ENCODE peak calls at places on chromosomes 5 and 9, in seven cellular contexts. O is CD8-positive, alpha-beta memory T cell; A is H1; C is foreskin keratinocyte; N is OCI-LY7; M is fibroblast of lung; T is pancreas. H is an unnamed sample.

GRCh38 chr5:107215581-107215980 is 455.2 kb downstream of the EFNA5 start:
- DNase-seq in C (peak), O (no peak), M (no peak), T (no peak), A (no peak), N (no peak), H (no peak)

GRCh38 chr9:90611121-90611520 is 31.5 kb downstream of the DIRAS2 start:
- DNase-seq in A (no peak), C (no peak), M (no peak), N (no peak), T (no peak), O (no peak), H (no peak)

GRCh38 chr5:147348046-147348445 is 113.2 kb downstream of the STK32A start:
- DNase-seq in C (peak), N (no peak), A (no peak), T (no peak), M (peak), O (no peak), H (peak)

GRCh38 chr9:75451505-75451904 is 363.2 kb downstream of the OSTF1 start:
- DNase-seq in A (no peak), C (no peak), N (no peak), O (no peak), T (no peak), M (no peak), H (no peak)

GRCh38 chr9:32378993-32379729 is 5.3 kb upstream of the ACO1 start:
- DNase-seq in T (peak), C (peak), O (peak), N (peak), A (no peak), M (peak), H (no peak)

GRCh38 chr5:66906021-66906420 is 290.6 kb downstream of the CD180 start:
- DNase-seq in C (no peak), A (no peak), M (no peak), T (no peak), O (no peak), N (no peak), H (no peak)

GRCh38 chr9:92738661-92739081 is 26.0 kb downstream of the BICD2 start:
- DNase-seq in T (no peak), M (no peak), O (no peak), N (no peak), C (peak), A (no peak), H (no peak)

GRCh38 chr9:470041-470781 is 255.5 kb downstream of the DOCK8 start:
- DNase-seq in N (peak), A (peak), T (peak), O (peak), C (peak), M (peak), H (peak)

GRCh38 chr5:148697177-148697820 is 43.0 kb upstream of the HTR4 start:
- DNase-seq in A (no peak), C (no peak), N (no peak), T (no peak), O (no peak), M (peak), H (peak)

GRCh38 chr9:108551030-108551964 is 304.5 kb downstream of the ACTL7B start:
- DNase-seq in T (no peak), O (no peak), N (no peak), A (no peak), C (peak), M (peak), H (peak)

GRCh38 chr5:99104538-99105132 is 175.8 kb upstream of the CHD1 start:
- DNase-seq in C (peak), N (peak), M (peak), A (no peak), O (peak), T (no peak), H (no peak)

GRCh38 chr5:88882321-88883038 is 504 bp downstream of the MEF2C start:
- DNase-seq in C (no peak), N (peak), O (no peak), T (no peak), A (no peak), M (peak), H (no peak)

GRCh38 chr9:132531187-132531586 is 51.2 kb upstream of the BARHL1 start:
- DNase-seq in A (no peak), N (no peak), T (no peak), O (no peak), M (no peak), C (no peak), H (no peak)

GRCh38 chr9:97382099-97382718 is 29.7 kb upstream of the TDRD7 start:
- DNase-seq in A (no peak), T (no peak), C (no peak), N (no peak), M (no peak), O (no peak), H (no peak)

GRCh38 chr9:1966725-1967366 is 48.3 kb upstream of the SMARCA2 start:
- DNase-seq in C (no peak), T (no peak), A (no peak), M (no peak), N (no peak), O (no peak), H (no peak)

GRCh38 chr9:89810434-89810833 is 205.6 kb downstream of the GADD45G start:
- DNase-seq in N (no peak), C (peak), M (no peak), T (no peak), A (no peak), O (no peak), H (no peak)

GRCh38 chr5:135944967-135945560 is 9.7 kb downstream of the LECT2 start:
- DNase-seq in A (no peak), T (peak), C (peak), O (peak), M (peak), N (peak), H (peak)

GRCh38 chr5:63570752-63571151 is 391.5 kb downstream of the HTR1A start:
- DNase-seq in A (no peak), O (no peak), C (no peak), T (no peak), M (no peak), N (no peak), H (no peak)

GRCh38 chr5:43514471-43514815 is 505 bp downstream of the C5orf34 start:
- DNase-seq in M (peak), N (no peak), C (peak), T (no peak), O (no peak), A (no peak), H (peak)

GRCh38 chr9:124456341-124457078 is 6.3 kb downstream of the ADGRD2 start:
- DNase-seq in T (no peak), M (no peak), A (no peak), N (no peak), O (no peak), C (no peak), H (no peak)

GRCh38 chr5:112576298-112576925 is 157.3 kb upstream of the EPB41L4A start:
- DNase-seq in O (no peak), A (no peak), T (no peak), C (no peak), M (no peak), N (no peak), H (no peak)

GRCh38 chr9:91992636-91993035 is 42.6 kb upstream of the ROR2 start:
- DNase-seq in C (no peak), T (no peak), N (no peak), M (peak), A (no peak), O (no peak), H (no peak)

GRCh38 chr5:10257870-10258269 is 7.8 kb downstream of the CCT5 start:
- DNase-seq in M (no peak), A (no peak), T (no peak), C (no peak), N (no peak), O (no peak), H (no peak)
- H3K27ac ChIP-seq in M (no peak), A (no peak), T (no peak), C (no peak), N (no peak), O (no peak), H (no peak)

GRCh38 chr5:74763504-74763903 is 3.4 kb downstream of the GFM2 start:
- DNase-seq in C (peak), T (no peak), O (no peak), A (no peak), N (no peak), M (no peak), H (no peak)
- H3K27ac ChIP-seq in C (peak), T (no peak), O (no peak), A (no peak), N (no peak), M (peak), H (peak)

DNA sequence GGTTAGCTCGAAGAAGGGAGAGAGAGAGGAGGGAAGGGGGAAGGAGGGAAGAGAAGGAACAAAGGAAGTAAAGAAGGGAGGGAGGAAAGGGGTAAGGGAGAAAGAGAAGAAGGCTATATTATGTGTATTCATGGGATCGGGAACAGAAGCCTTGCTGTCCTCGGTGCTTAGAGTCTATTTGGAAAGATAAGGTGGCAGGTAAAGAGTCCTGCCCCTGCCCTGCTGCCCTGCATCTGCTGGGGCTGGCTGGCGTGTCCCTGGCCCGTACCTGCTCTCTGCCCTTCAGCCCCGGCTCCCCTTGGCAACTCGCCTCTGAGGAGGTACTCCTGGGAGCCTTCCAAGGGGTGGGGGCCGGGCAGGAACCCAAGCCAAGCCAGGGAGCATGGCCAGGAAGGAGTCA is 36.8 kb downstream of the PCDH1 start:
- DNase-seq in A (no peak), M (no peak), O (no peak), T (peak), N (no peak), C (no peak), H (no peak)
- H3K27ac ChIP-seq in A (peak), M (no peak), O (no peak), T (peak), N (peak), C (no peak), H (no peak)

DNA sequence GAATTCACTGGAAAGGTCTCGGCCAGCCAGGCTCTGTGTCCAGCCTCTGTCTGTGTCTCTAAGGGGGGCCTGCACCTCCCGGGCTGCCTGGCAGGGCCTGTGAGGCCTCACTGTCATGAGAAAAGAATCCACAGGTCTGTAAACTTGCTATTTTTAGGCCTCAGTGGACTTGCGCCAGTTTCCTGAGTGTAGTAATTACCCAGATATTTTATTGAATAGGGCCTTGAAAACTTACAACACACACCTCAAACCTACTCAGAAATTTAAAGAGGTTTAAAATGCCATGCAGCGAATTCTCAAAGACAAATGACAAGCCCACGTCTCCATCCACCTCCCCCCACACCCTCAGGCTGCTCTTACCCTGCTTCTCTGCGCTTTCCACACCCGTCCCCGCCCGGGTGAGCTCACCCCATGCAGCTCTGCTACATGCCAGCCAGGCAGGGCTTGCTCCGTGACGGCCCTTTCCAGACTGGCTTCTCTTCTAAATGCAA is 8.8 kb upstream of the TENT4A start:
- DNase-seq in O (no peak), M (peak), C (peak), A (no peak), N (no peak), T (peak), H (peak)
- H3K27ac ChIP-seq in O (no peak), M (peak), C (peak), A (no peak), N (no peak), T (peak), H (peak)

GRCh38 chr9:114908796-114909448 is 21.5 kb downstream of the TNFSF8 start:
- DNase-seq in M (no peak), O (no peak), T (no peak), N (no peak), C (no peak), A (no peak), H (no peak)
- H3K27ac ChIP-seq in M (no peak), O (peak), T (no peak), N (peak), C (peak), A (no peak), H (peak)

DNA sequence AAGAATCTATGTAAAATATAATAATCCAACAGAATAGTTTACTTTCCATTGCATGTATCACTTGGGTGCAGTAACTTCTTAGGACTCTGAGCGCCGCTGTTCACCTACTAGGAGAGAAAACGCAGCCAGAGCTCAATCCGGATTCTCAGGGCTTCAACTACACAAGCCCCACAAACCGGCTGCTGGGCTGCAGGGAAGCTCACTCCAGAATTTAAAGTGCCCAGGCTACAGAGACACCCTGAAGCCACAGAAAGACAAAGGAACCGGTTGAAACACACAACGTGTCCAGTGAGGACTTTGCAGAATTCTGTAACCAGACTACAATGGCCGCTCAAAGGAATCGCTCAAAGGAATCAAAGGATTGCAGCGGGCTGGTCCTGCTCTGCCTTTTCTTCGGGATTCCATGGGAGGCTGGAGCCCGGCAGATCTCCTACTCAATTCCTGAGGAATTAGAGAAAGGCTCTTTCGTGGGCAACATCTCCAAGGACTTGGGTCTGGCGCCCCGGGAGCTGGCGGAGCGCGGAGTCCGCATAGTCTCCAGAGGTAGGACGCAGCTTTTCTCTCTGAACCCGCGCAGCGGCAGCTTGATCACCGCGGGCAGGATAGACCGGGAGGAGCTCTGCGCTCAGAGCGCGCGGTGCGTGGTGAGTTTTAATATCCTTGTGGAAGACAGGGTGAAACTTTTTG is at the start of gene PCDHGA10:
- DNase-seq in M (peak), T (no peak), A (no peak), C (peak), O (peak), N (peak), H (no peak)
- H3K27ac ChIP-seq in M (no peak), T (no peak), A (no peak), C (no peak), O (no peak), N (no peak), H (no peak)

GRCh38 chr5:10595305-10595677 is 31.4 kb downstream of the ANKRD33B start:
- DNase-seq in T (no peak), C (no peak), M (peak), A (no peak), N (no peak), O (no peak), H (no peak)

GRCh38 chr5:10595678-10596309 is 31.9 kb downstream of the ANKRD33B start:
- DNase-seq in O (no peak), T (peak), A (no peak), C (peak), N (no peak), M (peak), H (peak)

GRCh38 chr5:10596310-10596703 is 32.4 kb downstream of the ANKRD33B start:
- DNase-seq in M (no peak), C (no peak), A (no peak), N (no peak), T (no peak), O (no peak), H (no peak)

GRCh38 chr5:10599113-10599512 is 35.2 kb downstream of the ANKRD33B start:
- DNase-seq in A (no peak), M (no peak), O (no peak), C (no peak), T (no peak), N (no peak), H (no peak)

GRCh38 chr5:10596886-10597451 is 33.1 kb downstream of the ANKRD33B start:
- DNase-seq in M (no peak), O (no peak), T (no peak), C (no peak), N (no peak), A (no peak), H (no peak)
- H3K27ac ChIP-seq in M (no peak), O (no peak), T (no peak), C (peak), N (no peak), A (no peak), H (no peak)

H was measured in epithelial cell of prostate.